ENCODE peak calls at places on chromosome 19, in six cellular contexts. D, L, K, T, C and G are unnamed samples.
A peak's percentile ranks its signal among the peaks of the same experiment; 100 is the strongest.

GRCh38 chr19:10230155-10230903 is 802 bp downstream of the S1PR2 start:
- DNase-seq in D (peak; percentile 68), L (peak; percentile 67), K (peak; percentile 34), T (no peak), C (no peak), G (no peak)

GRCh38 chr19:40055832-40056504 is at the start of gene ZNF780B:
- DNase-seq in D (peak; percentile 73), L (peak; percentile 85), K (peak; percentile 77), T (peak; percentile 6), C (peak; percentile 36), G (peak; percentile 93)

GRCh38 chr19:4007836-4008539 is 452 bp downstream of the PIAS4 start:
- DNase-seq in D (peak; percentile 59), L (peak; percentile 56), K (no peak), T (no peak), C (no peak), G (peak; percentile 57)

GRCh38 chr19:15022752-15023151 is 26.5 kb upstream of the CASP14 start:
- DNase-seq in D (no peak), L (no peak), K (no peak), T (no peak), C (no peak), G (no peak)

GRCh38 chr19:10706990-10707389 is 5.8 kb downstream of the QTRT1 start:
- DNase-seq in D (no peak), L (no peak), K (no peak), T (peak; percentile 18), C (no peak), G (no peak)

GRCh38 chr19:31821346-31821745 is 472.1 kb upstream of the TSHZ3 start:
- DNase-seq in D (no peak), L (no peak), K (no peak), T (no peak), C (no peak), G (no peak)

GRCh38 chr19:51186323-51186722 is 38.6 kb upstream of the CD33 start:
- DNase-seq in D (no peak), L (no peak), K (no peak), T (no peak), C (no peak), G (no peak)

GRCh38 chr19:48510421-48511268 is 990 bp downstream of the LMTK3 start:
- DNase-seq in D (peak; percentile 73), L (peak; percentile 74), K (peak; percentile 76), T (no peak), C (no peak), G (peak; percentile 74)

GRCh38 chr19:42422092-42422575 is 5.1 kb downstream of the LIPE start:
- DNase-seq in D (no peak), L (no peak), K (no peak), T (no peak), C (no peak), G (no peak)
- H3K4me3 ChIP-seq in D (no peak overlapping the region), L (peak overlapping the region; percentile 79), K (peak overlapping the region; percentile 82), T (peak overlapping the region; percentile 74), C (peak overlapping the region; percentile 94), G (peak overlapping the region; percentile 92)

DNA sequence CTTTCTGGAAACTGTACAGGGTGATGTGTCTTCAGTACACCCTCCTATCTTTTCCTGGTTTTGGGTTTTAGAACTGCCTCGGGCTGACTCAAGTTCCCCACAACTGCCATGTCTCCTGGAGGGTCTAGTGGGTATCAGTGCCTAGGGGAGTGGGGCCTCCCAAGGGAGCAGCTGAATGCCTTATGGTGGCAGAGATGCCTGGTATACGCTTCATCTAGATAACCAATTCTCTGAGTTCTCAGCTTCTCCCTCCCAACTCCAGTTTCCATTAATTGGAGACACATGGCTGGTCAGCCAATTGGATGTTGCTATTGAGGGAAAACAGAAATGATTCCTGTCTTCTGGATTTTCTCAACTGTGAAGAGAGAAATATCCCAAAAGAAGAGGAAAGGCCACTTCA is 12.8 kb downstream of the ZNF439 start:
- DNase-seq in D (no peak), L (no peak), K (no peak), T (no peak), C (no peak), G (no peak)
- H3K9me3 ChIP-seq in D (no peaks in the 10 kb centered on the region), L (no peaks in the 10 kb centered on the region), K (peaks cover 19% of the 10 kb centered on the region), T (peaks cover 48% of the 10 kb centered on the region), C (peaks cover 3% of the 10 kb centered on the region), G (no peaks in the 10 kb centered on the region)

GRCh38 chr19:53982611-53983010 is 8.8 kb upstream of the CACNG6 start:
- DNase-seq in D (peak; percentile 46), L (peak; percentile 34), K (no peak), T (no peak), C (no peak), G (no peak)
- H3K27me3 ChIP-seq in D (peaks cover 6% of the 10 kb centered on the region), L (peaks cover 43% of the 10 kb centered on the region), K (peaks cover 32% of the 10 kb centered on the region), T (no peaks in the 10 kb centered on the region), C (no peaks in the 10 kb centered on the region), G (no peaks in the 10 kb centered on the region)

GRCh38 chr19:30227661-30228112 is 144.5 kb upstream of the ZNF536 start:
- DNase-seq in D (peak; percentile 90), L (peak; percentile 67), K (no peak), T (no peak), C (no peak), G (no peak)
- H3K4me3 ChIP-seq in D (peak overlapping the region; percentile 76), L (peak overlapping the region; percentile 45), K (no peak overlapping the region), T (peak overlapping the region; percentile 55), C (peak overlapping the region; percentile 67), G (peak overlapping the region; percentile 39)

GRCh38 chr19:27920774-27921173 is 1292.2 kb downstream of the UQCRFS1 start:
- DNase-seq in D (no peak), L (no peak), K (no peak), T (no peak), C (no peak), G (no peak)

GRCh38 chr19:27922970-27923369 is 1290.0 kb downstream of the UQCRFS1 start:
- DNase-seq in D (no peak), L (no peak), K (no peak), T (no peak), C (no peak), G (no peak)

DNA sequence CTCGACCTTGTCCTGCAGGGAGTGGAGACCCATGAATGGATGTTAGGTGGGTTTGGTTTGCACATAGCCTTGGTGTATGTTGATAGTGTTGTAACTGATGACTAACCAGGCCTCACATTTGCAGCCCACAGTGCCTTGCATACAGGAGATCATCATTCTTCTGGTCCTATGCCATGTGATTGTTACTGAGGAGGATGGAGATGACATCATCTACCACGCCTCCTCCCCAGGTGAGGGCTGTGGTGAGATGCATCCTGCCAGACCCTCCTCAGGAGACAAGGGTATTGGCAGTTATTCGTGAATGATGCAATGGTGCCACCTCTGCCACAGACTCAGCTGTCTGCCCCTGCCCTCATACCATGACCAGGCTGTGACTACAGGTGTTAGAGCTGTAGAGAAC is 1294.1 kb downstream of the UQCRFS1 start:
- DNase-seq in D (no peak), L (no peak), K (no peak), T (no peak), C (no peak), G (no peak)
- H3K9me3 ChIP-seq in D (no peaks in the 10 kb centered on the region), L (no peaks in the 10 kb centered on the region), K (no peaks in the 10 kb centered on the region), T (peaks cover 10% of the 10 kb centered on the region), C (no peaks in the 10 kb centered on the region), G (no peaks in the 10 kb centered on the region)